ENCODE peak calls at places on chromosomes 13 and 19, in four cellular contexts. Y, K, N and H are unnamed samples.

GRCh38 chr19:4929186-4929585 is 19.9 kb downstream of the UHRF1 start:
- DNase-seq in N (no peak), Y (no peak), K (no peak), H (no peak)

GRCh38 chr13:105972811-105973590 is 562.5 kb downstream of the EFNB2 start:
- DNase-seq in N (no peak), K (no peak), Y (no peak), H (no peak)

GRCh38 chr13:36432106-36432544 is at the start of gene CCNA1:
- DNase-seq in K (no peak), N (no peak), Y (peak; percentile 23), H (no peak)

GRCh38 chr19:50667759-50668231 is 18.6 kb downstream of the C19orf81 start:
- DNase-seq in N (no peak), Y (no peak), K (no peak), H (no peak)

GRCh38 chr19:14149509-14149994 is 13.2 kb upstream of the ASF1B start:
- DNase-seq in K (peak; percentile 16), Y (peak; percentile 84), N (no peak), H (peak; percentile 60)

GRCh38 chr19:40139533-40140287 is 49.0 kb upstream of the ZNF780A start:
- DNase-seq in Y (no peak), N (peak; percentile 15), K (no peak), H (peak; percentile 65)

GRCh38 chr13:47215741-47216140 is 318.9 kb upstream of the HTR2A start:
- DNase-seq in N (peak; percentile 68), K (no peak), Y (no peak), H (no peak)

GRCh38 chr13:110426745-110427144 is 119.7 kb downstream of the COL4A2 start:
- DNase-seq in N (no peak), Y (no peak), K (no peak), H (no peak)

GRCh38 chr13:53631511-53631910 is 602.9 kb downstream of the OLFM4 start:
- DNase-seq in Y (no peak), N (no peak), K (no peak), H (no peak)

GRCh38 chr19:21202865-21203494 is 61.1 kb downstream of the ZNF431 start:
- DNase-seq in Y (no peak), K (no peak), N (no peak), H (peak; percentile 33)

GRCh38 chr19:58479736-58480480 is 3.8 kb downstream of the ZNF446 start:
- DNase-seq in Y (no peak), N (no peak), K (no peak), H (no peak)

GRCh38 chr13:32086366-32086765 is 54.8 kb downstream of the FRY start:
- DNase-seq in K (no peak), N (no peak), Y (peak; percentile 30), H (no peak)

GRCh38 chr19:55284405-55285058 is 735 bp downstream of the BRSK1 start:
- DNase-seq in N (no peak), K (no peak), Y (no peak), H (no peak)

GRCh38 chr19:50639121-50640112 is at the start of gene SYT3:
- DNase-seq in Y (peak; percentile 17), K (no peak), N (no peak), H (peak; percentile 8)

GRCh38 chr19:39327990-39328705 is 7.5 kb upstream of the LRFN1 start:
- DNase-seq in N (peak; percentile 30), Y (peak; percentile 87), K (peak; percentile 74), H (peak; percentile 59)

GRCh38 chr13:73090116-73090811 is 31.5 kb downstream of the KLF5 start:
- DNase-seq in Y (no peak), K (no peak), N (peak; percentile 48), H (peak; percentile 16)

GRCh38 chr13:111184685-111185401 is 69.7 kb downstream of the ARHGEF7 start:
- DNase-seq in K (no peak), Y (no peak), N (no peak), H (peak; percentile 69)

GRCh38 chr19:3826163-3826562 is 40.0 kb upstream of the MATK start:
- DNase-seq in Y (no peak), K (no peak), N (no peak), H (no peak)

GRCh38 chr19:10419646-10420443 is 493 bp upstream of the PDE4A start:
- DNase-seq in K (no peak), N (no peak), Y (no peak), H (peak; percentile 93)

GRCh38 chr13:26965976-26966375 is 205.4 kb upstream of the GPR12 start:
- DNase-seq in N (peak; percentile 92), K (no peak), Y (peak; percentile 45), H (no peak)

GRCh38 chr13:113225515-113225914 is 16.1 kb downstream of the CUL4A start:
- DNase-seq in Y (no peak), N (no peak), K (no peak), H (no peak)

GRCh38 chr13:41622545-41623429 is 165.4 kb downstream of the RGCC start:
- DNase-seq in Y (peak; percentile 64), N (no peak), K (no peak), H (no peak)

GRCh38 chr19:54532528-54532927 is 29.9 kb downstream of the LAIR2 start:
- DNase-seq in Y (no peak), N (no peak), K (no peak), H (peak; percentile 40)

GRCh38 chr19:41570639-41571112 is 5.3 kb upstream of the CEACAM21 start:
- DNase-seq in K (peak; percentile 72), Y (peak; percentile 52), N (peak; percentile 10), H (peak; percentile 77)

GRCh38 chr13:49265822-49266221 is 18.1 kb downstream of the CDADC1 start:
- DNase-seq in Y (no peak), K (no peak), N (peak; percentile 10), H (no peak)

GRCh38 chr19:1882089-1882785 is 3.1 kb downstream of the ABHD17A start:
- DNase-seq in Y (no peak), K (peak; percentile 62), N (no peak), H (no peak)

GRCh38 chr19:5624154-5624663 is 1.3 kb downstream of the SAFB start:
- DNase-seq in Y (peak; percentile 37), N (no peak), K (no peak), H (peak; percentile 37)

GRCh38 chr19:4052114-4052992 is 14.3 kb downstream of the ZBTB7A start:
- DNase-seq in K (no peak), Y (peak; percentile 52), N (no peak), H (no peak)

GRCh38 chr13:44967656-44968451 is 21.4 kb downstream of the NUFIP1 start:
- DNase-seq in N (no peak), K (no peak), Y (no peak), H (no peak)

GRCh38 chr13:72530471-72530870 is 197.0 kb downstream of the MZT1 start:
- DNase-seq in Y (no peak), N (no peak), K (no peak), H (no peak)

GRCh38 chr19:39645800-39646411 is 9.8 kb upstream of the LGALS16 start:
- DNase-seq in Y (no peak), K (no peak), N (no peak), H (peak; percentile 45)

GRCh38 chr13:29924482-29924884 is 74.1 kb upstream of the UBL3 start:
- DNase-seq in N (no peak), K (no peak), Y (no peak), H (no peak)

GRCh38 chr19:35142531-35143230 is 374 bp upstream of the FXYD7 start:
- DNase-seq in K (peak; percentile 63), Y (peak; percentile 55), N (no peak), H (peak; percentile 47)

GRCh38 chr19:7895565-7895964 is 7.3 kb downstream of the LRRC8E start:
- DNase-seq in Y (no peak), N (no peak), K (no peak), H (no peak)

GRCh38 chr13:38417241-38417640 is 67.6 kb downstream of the UFM1 start:
- DNase-seq in K (no peak), Y (no peak), N (no peak), H (no peak)

GRCh38 chr19:17263712-17264640 is 569 bp downstream of the USHBP1 start:
- DNase-seq in Y (no peak), K (no peak), N (no peak), H (no peak)